ENCODE peak calls at places on chromosomes 4 and X, in four cellular contexts. F is mammary epithelial cell, E is thoracic aorta, B is AG04450. C is an unnamed sample.

GRCh38 chrX:37796805-37797204 is 16.9 kb downstream of the CYBB start:
- DNase-seq in E (no peak), B (no peak), F (no peak), C (no peak)

GRCh38 chr4:128707864-128708263 is 101.6 kb upstream of the JADE1 start:
- DNase-seq in B (no peak), E (no peak), F (peak; percentile 76), C (no peak)

GRCh38 chr4:83115000-83115399 is 471 bp upstream of the PLAC8 start:
- DNase-seq in E (no peak), B (peak; percentile 4), F (peak; percentile 54), C (no peak)

GRCh38 chr4:72631296-72631695 is 62.3 kb upstream of the ADAMTS3 start:
- DNase-seq in E (no peak), F (peak; percentile 93), B (peak; percentile 3), C (no peak)

GRCh38 chr4:186881521-186882220 is 158.0 kb upstream of the FAT1 start:
- DNase-seq in E (no peak), B (peak; percentile 16), F (peak; percentile 70), C (no peak)

GRCh38 chr4:94665500-94666398 is 92.0 kb upstream of the BMPR1B start:
- DNase-seq in E (no peak), B (no peak), F (no peak), C (no peak)

GRCh38 chrX:48997865-48998264 is 4.2 kb downstream of the GRIPAP1 start:
- DNase-seq in E (no peak), F (no peak), B (no peak), C (no peak)

GRCh38 chrX:45781901-45782553 is 581.4 kb upstream of the DIPK2B start:
- DNase-seq in E (no peak), B (peak; percentile 39), F (peak; percentile 79), C (no peak)

GRCh38 chrX:143058096-143058495 is 32.4 kb downstream of the SPANXN4 start:
- DNase-seq in B (no peak), E (no peak), F (no peak), C (no peak)

GRCh38 chr4:74656596-74656995 is 137.7 kb downstream of the BTC start:
- DNase-seq in F (no peak), E (no peak), B (no peak), C (no peak)

GRCh38 chr4:104524591-104524990 is 29.9 kb upstream of the CXXC4 start:
- DNase-seq in F (peak; percentile 25), B (peak; percentile 3), E (no peak), C (no peak)

GRCh38 chr4:128831526-128832252 is 22.2 kb downstream of the JADE1 start:
- DNase-seq in F (no peak), B (no peak), E (no peak), C (peak; percentile 28)

GRCh38 chrX:47230136-47230868 is 2.5 kb upstream of the USP11 start:
- DNase-seq in E (no peak), F (no peak), B (no peak), C (no peak)

GRCh38 chr4:83010111-83010521 is 507 bp downstream of the LIN54 start:
- DNase-seq in F (peak; percentile 33), E (no peak), B (no peak), C (no peak)

GRCh38 chrX:100980608-100981497 is 11.3 kb downstream of the ARL13A start:
- DNase-seq in E (peak; percentile 15), B (no peak), F (peak; percentile 53), C (no peak)

GRCh38 chr4:139167774-139168444 is 9.1 kb downstream of the ELF2 start:
- DNase-seq in F (peak; percentile 94), B (no peak), E (no peak), C (peak; percentile 23)

GRCh38 chr4:161564230-161564834 is 599.5 kb downstream of the FSTL5 start:
- DNase-seq in E (no peak), B (no peak), F (no peak), C (no peak)

GRCh38 chr4:26482508-26483462 is 7.5 kb downstream of the CCKAR start:
- DNase-seq in F (no peak), E (no peak), B (no peak), C (no peak)

GRCh38 chr4:128349921-128350320 is 62.3 kb upstream of the PGRMC2 start:
- DNase-seq in F (no peak), E (no peak), B (peak; percentile 91), C (no peak)

GRCh38 chr4:152257601-152258066 is 278.3 kb downstream of the FBXW7 start:
- DNase-seq in E (no peak), B (no peak), F (no peak), C (no peak)

GRCh38 chr4:34181891-34182290 is 2062.4 kb downstream of the ARAP2 start:
- DNase-seq in F (peak; percentile 63), E (no peak), B (no peak), C (no peak)

GRCh38 chr4:5956285-5957021 is 61.8 kb downstream of the C4orf50 start:
- DNase-seq in F (no peak), B (no peak), E (no peak), C (no peak)

DNA sequence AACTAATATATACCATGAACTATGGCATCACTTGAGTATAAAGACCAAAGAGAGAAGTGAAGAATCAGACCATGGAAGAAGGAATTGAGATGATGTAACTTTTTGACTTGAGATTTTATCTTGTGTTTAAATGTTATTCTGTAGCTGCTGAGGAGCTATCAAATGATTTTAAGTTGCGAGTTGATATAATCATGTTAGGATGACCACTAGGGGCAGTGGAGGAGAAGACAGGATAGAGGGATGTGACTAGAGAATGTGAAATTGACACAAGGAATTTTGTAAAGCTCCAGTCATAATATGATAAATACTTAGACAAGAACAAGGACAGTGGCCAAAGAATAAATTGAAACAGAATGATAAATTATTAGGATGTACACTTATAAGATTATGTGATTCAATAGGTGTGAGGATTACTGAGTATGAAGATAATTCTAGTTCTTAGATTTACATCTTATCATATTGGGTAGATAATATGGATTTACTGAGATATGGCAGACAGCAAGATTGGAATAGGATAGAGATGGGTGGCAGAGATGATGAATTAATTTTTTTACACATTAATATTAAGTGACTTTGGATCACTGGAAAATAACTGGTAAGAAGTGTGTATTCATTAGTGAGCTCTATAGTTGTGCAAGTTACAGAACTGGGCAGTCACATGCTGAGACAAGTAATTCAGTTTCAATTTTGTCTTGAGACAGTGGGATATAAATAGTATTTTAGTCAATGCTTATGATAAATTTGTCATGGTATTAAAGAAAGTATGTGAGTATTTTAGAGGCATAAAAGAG is 816.0 kb upstream of the PCDH10 start:
- DNase-seq in B (no peak), F (peak; percentile 12), E (no peak), C (no peak)
- TF ChIP-seq CTCF in B (peak; percentile 40), F (peak; percentile 36), E (no peak), C (no peak)

GRCh38 chr4:144954224-144954623 is 143.8 kb downstream of the ANAPC10 start:
- DNase-seq in F (no peak), E (no peak), B (no peak), C (no peak)

GRCh38 chr4:144955104-144955503 is 142.9 kb downstream of the ANAPC10 start:
- DNase-seq in E (no peak), B (no peak), F (no peak), C (no peak)
- TF ChIP-seq CTCF in E (no peak), B (no peak), F (no peak), C (no peak)

DNA sequence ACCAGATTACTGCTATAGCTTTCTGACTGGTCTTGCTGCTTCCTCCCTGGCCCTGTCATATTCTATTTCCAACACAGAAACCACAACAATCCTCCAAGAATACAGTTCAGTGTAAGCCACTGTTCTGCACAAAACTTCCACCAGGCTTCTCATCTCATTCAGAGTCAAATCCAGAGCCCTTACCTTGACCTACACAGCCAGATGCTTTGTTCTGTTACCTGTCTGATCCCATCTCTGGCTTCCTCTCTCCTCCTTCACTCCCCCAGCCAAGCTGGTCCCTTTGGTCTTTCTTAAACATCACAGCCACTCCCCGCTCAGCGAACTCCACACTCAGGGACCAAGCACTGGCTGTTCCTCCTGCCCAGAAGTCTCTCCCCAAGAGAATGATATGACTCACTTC is 84.8 kb upstream of the BMP2K start:
- DNase-seq in B (no peak), E (no peak), F (no peak), C (no peak)
- TF ChIP-seq CTCF in B (no peak), E (no peak), F (no peak), C (no peak)

GRCh38 chrX:103817502-103817901 is 14.6 kb downstream of the RAB9B start:
- DNase-seq in E (no peak), F (no peak), B (no peak), C (peak; percentile 10)
- TF ChIP-seq CTCF in E (peak; percentile 75), F (peak; percentile 64), B (peak; percentile 60), C (peak; percentile 15)